ENCODE peak calls at places on chromosomes 16 and 17, in six cellular contexts. N is OCI-LY7; C is AG08395; X is Jurkat, Clone E6-1; Y is stimulated activated CD8-positive, alpha-beta memory T cell treated with anti-CD3 and anti-CD28 coated beads, Interleukin-7, amount 100 ng/mL, for 1 hour; V is left cardiac atrium. H is an unnamed sample.

GRCh38 chr16:85144026-85144915 is 32.0 kb upstream of the CIBAR2 start:
- DNase-seq in N (no peak), Y (no peak), C (no peak), V (no peak), X (no peak), H (no peak)

GRCh38 chr17:74130841-74131240 is 72.6 kb upstream of the RPL38 start:
- DNase-seq in C (no peak), X (no peak), V (no peak), Y (no peak), N (no peak), H (no peak)

GRCh38 chr17:35341465-35341992 is 31.9 kb downstream of the SLFN11 start:
- DNase-seq in X (peak; percentile 10), N (peak; percentile 54), V (no peak), Y (no peak), C (no peak), H (no peak)

GRCh38 chr16:10332301-10332700 is 53.6 kb upstream of the ATF7IP2 start:
- DNase-seq in Y (no peak), X (no peak), V (no peak), N (no peak), C (no peak), H (no peak)

GRCh38 chr17:10368561-10368960 is 4.2 kb downstream of the MYH13 start:
- DNase-seq in X (no peak), C (no peak), N (no peak), Y (no peak), V (no peak), H (no peak)

GRCh38 chr16:29989111-29989858 is 6.1 kb downstream of the HIRIP3 start:
- DNase-seq in C (no peak), N (no peak), V (no peak), X (no peak), Y (no peak), H (no peak)

GRCh38 chr16:3999479-3999868 is 116.8 kb downstream of the ADCY9 start:
- DNase-seq in Y (no peak), X (no peak), V (peak; percentile 53), N (no peak), C (peak; percentile 84), H (no peak)

GRCh38 chr17:3667366-3668278 is 756 bp downstream of the TAX1BP3 start:
- DNase-seq in C (peak; percentile 95), N (no peak), V (peak; percentile 94), X (no peak), Y (no peak), H (no peak)

GRCh38 chr16:67897231-67897630 is 4.2 kb downstream of the PSKH1 start:
- DNase-seq in V (peak; percentile 68), N (no peak), X (no peak), C (peak; percentile 19), Y (no peak), H (no peak)

GRCh38 chr17:39002991-39003715 is 36.0 kb upstream of the FBXO47 start:
- DNase-seq in N (no peak), Y (no peak), C (peak; percentile 74), V (peak; percentile 86), X (peak; percentile 63), H (no peak)

GRCh38 chr17:37787055-37787720 is 42.3 kb upstream of the HNF1B start:
- DNase-seq in Y (no peak), X (no peak), N (no peak), V (peak; percentile 27), C (peak; percentile 50), H (no peak)

GRCh38 chr16:17369441-17369951 is 101.3 kb downstream of the XYLT1 start:
- DNase-seq in X (peak; percentile 73), N (peak; percentile 92), V (peak; percentile 63), Y (peak; percentile 53), C (no peak), H (no peak)

GRCh38 chr16:154223-155030 is 2.0 kb downstream of the HBZ start:
- DNase-seq in N (peak; percentile 44), X (no peak), V (no peak), Y (no peak), C (no peak), H (no peak)

GRCh38 chr17:65277576-65277975 is 140.4 kb downstream of the RGS9 start:
- DNase-seq in C (peak; percentile 58), V (no peak), N (peak; percentile 6), Y (no peak), X (no peak), H (no peak)

H was measured in iPS DF 19.7.